ENCODE peak calls at places on chromosome 4, in seven cellular contexts. One of them, this sample, is unnamed. For H3K27me3, the result is how much of the 10 kb centered on the place peaks cover.

GRCh38 chr4:163191999-163192398 is 25.3 kb upstream of the NAF1 start:
- DNase-seq in fibroblast of lung: no peak
- DNase-seq in A673: no peak
- DNase-seq in K562: peak
- DNase-seq in mammary epithelial cell: peak
- DNase-seq in colonic mucosa: no peak
- DNase-seq in body of pancreas: no peak
- DNase-seq in this sample: no peak

GRCh38 chr4:187357045-187357643 is 633.5 kb upstream of the FAT1 start:
- DNase-seq in A673: no peak
- DNase-seq in fibroblast of lung: no peak
- DNase-seq in K562: no peak
- DNase-seq in colonic mucosa: no peak
- DNase-seq in body of pancreas: no peak
- DNase-seq in mammary epithelial cell: no peak
- DNase-seq in this sample: no peak

GRCh38 chr4:8537041-8537461 is 43.1 kb upstream of the GPR78 start:
- DNase-seq in A673: peak
- DNase-seq in mammary epithelial cell: peak
- DNase-seq in body of pancreas: peak
- DNase-seq in K562: no peak
- DNase-seq in colonic mucosa: peak
- DNase-seq in fibroblast of lung: peak
- DNase-seq in this sample: no peak

GRCh38 chr4:11428161-11428700 is 463 bp downstream of the HS3ST1 start:
- DNase-seq in body of pancreas: no peak
- DNase-seq in colonic mucosa: no peak
- DNase-seq in A673: no peak
- DNase-seq in fibroblast of lung: peak
- DNase-seq in K562: no peak
- DNase-seq in mammary epithelial cell: no peak
- DNase-seq in this sample: no peak

GRCh38 chr4:141180991-141181760 is 39.5 kb upstream of the ZNF330 start:
- DNase-seq in fibroblast of lung: no peak
- DNase-seq in mammary epithelial cell: peak
- DNase-seq in body of pancreas: no peak
- DNase-seq in K562: no peak
- DNase-seq in colonic mucosa: no peak
- DNase-seq in A673: no peak
- DNase-seq in this sample: no peak

GRCh38 chr4:19381068-19381467 is 870.6 kb upstream of the SLIT2 start:
- DNase-seq in body of pancreas: no peak
- DNase-seq in fibroblast of lung: peak
- DNase-seq in A673: no peak
- DNase-seq in colonic mucosa: no peak
- DNase-seq in mammary epithelial cell: peak
- DNase-seq in K562: no peak
- DNase-seq in this sample: peak

GRCh38 chr4:178970433-178971140 is 1528.3 kb upstream of the AGA start:
- DNase-seq in K562: no peak
- DNase-seq in body of pancreas: no peak
- DNase-seq in mammary epithelial cell: no peak
- DNase-seq in colonic mucosa: no peak
- DNase-seq in A673: no peak
- DNase-seq in fibroblast of lung: peak
- DNase-seq in this sample: no peak

GRCh38 chr4:139642364-139642763 is 23.3 kb upstream of the MGST2 start:
- DNase-seq in colonic mucosa: no peak
- DNase-seq in body of pancreas: no peak
- DNase-seq in fibroblast of lung: peak
- DNase-seq in K562: no peak
- DNase-seq in A673: no peak
- DNase-seq in mammary epithelial cell: peak
- DNase-seq in this sample: no peak

GRCh38 chr4:132346016-132346415 is 803.1 kb upstream of the PCDH10 start:
- DNase-seq in A673: no peak
- DNase-seq in colonic mucosa: no peak
- DNase-seq in body of pancreas: no peak
- DNase-seq in fibroblast of lung: no peak
- DNase-seq in mammary epithelial cell: no peak
- DNase-seq in K562: no peak
- DNase-seq in this sample: no peak

GRCh38 chr4:132344924-132345828 is 803.9 kb upstream of the PCDH10 start:
- DNase-seq in fibroblast of lung: no peak
- DNase-seq in K562: peak
- DNase-seq in mammary epithelial cell: no peak
- DNase-seq in A673: no peak
- DNase-seq in body of pancreas: no peak
- DNase-seq in colonic mucosa: no peak
- DNase-seq in this sample: no peak
- H3K4me3 ChIP-seq in fibroblast of lung: no peak
- H3K4me3 ChIP-seq in K562: peak
- H3K4me3 ChIP-seq in mammary epithelial cell: no peak
- H3K4me3 ChIP-seq in A673: no peak
- H3K4me3 ChIP-seq in body of pancreas: no peak
- H3K4me3 ChIP-seq in colonic mucosa: no peak
- H3K4me3 ChIP-seq in this sample: no peak

DNA sequence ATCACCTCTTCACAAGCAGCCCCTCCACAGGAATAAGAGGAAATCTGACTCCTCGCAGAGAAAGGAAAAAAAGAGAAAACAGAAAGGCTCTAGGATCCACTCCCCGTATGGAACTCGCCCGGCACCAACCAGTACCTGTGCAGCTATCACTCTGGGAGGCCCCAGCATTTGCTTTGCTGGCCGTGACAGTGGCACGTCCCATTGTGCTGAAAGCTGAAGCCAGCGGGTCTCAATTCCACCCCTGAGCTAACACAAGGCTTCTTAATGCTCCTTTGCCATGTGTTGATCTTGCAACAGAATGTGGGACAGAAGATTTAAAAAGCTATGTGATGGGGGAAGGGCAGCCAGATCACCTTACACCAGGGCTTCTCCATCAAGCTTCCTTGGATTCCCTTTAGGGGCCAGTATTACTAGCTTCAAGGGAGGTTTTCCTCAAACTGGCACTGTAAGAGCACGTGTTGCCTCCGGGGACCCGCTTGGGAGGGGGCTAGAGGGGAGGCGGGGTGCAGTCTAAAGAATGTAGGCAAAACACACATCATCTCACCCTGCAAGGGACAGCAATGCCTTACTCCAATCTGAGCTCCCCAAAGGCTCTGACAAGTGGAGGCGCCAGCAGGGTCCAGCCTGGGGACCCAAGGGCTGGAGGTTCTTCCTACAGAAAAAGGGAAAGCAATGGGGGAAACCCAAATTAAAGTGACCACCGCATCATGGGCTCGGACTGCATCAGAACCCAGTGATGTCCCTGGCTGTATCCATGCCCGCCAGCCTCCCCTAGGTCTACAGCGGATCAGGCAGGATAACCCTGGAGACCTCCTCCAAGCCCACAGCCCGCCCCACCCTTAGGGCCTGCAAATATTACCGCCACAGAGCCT is 1.2 kb downstream of the USP46 start:
- DNase-seq in fibroblast of lung: peak
- DNase-seq in K562: no peak
- DNase-seq in colonic mucosa: peak
- DNase-seq in A673: peak
- DNase-seq in body of pancreas: peak
- DNase-seq in mammary epithelial cell: peak
- DNase-seq in this sample: no peak
- TF ChIP-seq CTCF in fibroblast of lung: no peak
- TF ChIP-seq CTCF in K562: no peak
- TF ChIP-seq CTCF in colonic mucosa: no peak
- TF ChIP-seq CTCF in A673: no peak
- TF ChIP-seq CTCF in body of pancreas: no peak
- TF ChIP-seq CTCF in mammary epithelial cell: no peak
- TF ChIP-seq CTCF in this sample: peak

DNA sequence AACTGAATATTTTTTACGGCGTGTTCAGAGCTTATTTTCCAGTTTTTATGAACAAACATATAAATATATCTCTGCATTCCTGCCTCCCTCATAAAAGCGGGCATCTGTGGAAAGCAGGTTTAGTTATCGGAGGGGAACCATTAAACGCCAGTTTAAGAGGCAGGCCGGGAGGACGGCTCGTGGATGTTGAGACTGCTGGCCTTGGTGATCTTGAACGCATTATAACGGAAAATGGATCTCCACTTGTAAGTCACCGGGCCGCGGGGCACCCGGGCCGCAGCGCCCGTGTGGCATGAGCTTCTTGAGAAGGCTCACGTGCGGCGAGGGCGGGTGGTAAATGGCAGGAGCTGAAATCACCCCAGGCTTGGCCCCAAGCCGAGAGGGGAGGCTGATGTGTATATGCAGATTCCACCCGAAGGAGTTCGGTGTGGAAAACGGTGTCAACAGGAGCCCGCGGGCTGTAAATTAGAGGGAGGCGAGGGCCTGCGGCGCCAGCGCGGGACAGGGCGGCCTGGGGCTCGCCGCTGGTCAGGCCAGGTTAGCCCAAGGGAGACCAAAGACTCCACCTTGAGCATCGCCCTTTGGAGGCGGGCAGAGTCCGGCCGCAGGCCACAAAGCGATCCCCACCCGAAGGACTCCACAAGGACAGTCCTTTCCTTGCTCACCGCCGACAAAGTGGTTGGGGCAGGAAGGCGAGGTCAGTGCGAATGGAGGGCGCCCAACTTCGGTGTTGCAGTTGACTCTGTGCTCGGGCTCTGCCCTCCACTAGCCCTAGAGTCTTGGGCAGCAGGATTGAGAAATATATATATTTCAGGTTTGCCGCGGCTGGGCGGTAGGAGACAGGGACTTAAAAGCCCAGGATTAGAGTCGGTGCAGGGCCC is 1.3 kb upstream of the HAND2 start:
- DNase-seq in body of pancreas: no peak
- DNase-seq in A673: no peak
- DNase-seq in K562: no peak
- DNase-seq in colonic mucosa: no peak
- DNase-seq in mammary epithelial cell: no peak
- DNase-seq in fibroblast of lung: no peak
- DNase-seq in this sample: no peak
- H3K27me3 ChIP-seq in body of pancreas: under half
- H3K27me3 ChIP-seq in A673: under half
- H3K27me3 ChIP-seq in K562: under half
- H3K27me3 ChIP-seq in colonic mucosa: half or more
- H3K27me3 ChIP-seq in mammary epithelial cell: half or more
- H3K27me3 ChIP-seq in fibroblast of lung: half or more
- H3K27me3 ChIP-seq in this sample: under half

DNA sequence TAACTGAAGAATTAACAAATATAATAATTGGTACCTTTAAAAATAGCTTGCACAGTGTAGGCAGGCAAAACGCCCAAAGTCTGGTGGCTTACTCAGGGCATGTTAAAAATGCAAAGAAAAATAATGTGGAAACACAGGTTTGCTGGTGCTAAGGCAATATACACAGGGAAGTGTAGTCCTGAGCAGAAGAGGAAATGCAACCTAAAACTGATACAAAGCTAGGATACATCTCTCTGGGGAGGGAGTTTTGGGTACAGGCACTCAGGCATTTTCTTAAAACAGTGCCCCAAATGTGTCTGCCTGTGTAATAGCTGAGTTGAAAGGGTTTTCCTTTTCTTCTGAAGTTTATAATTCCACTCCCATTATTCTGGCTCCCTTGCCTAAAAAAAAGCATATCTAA is 47.4 kb downstream of the TMPRSS11E start:
- DNase-seq in A673: no peak
- DNase-seq in mammary epithelial cell: no peak
- DNase-seq in fibroblast of lung: no peak
- DNase-seq in K562: no peak
- DNase-seq in colonic mucosa: no peak
- DNase-seq in body of pancreas: no peak
- DNase-seq in this sample: no peak
- H3K4me3 ChIP-seq in A673: no peak
- H3K4me3 ChIP-seq in mammary epithelial cell: no peak
- H3K4me3 ChIP-seq in fibroblast of lung: no peak
- H3K4me3 ChIP-seq in K562: no peak
- H3K4me3 ChIP-seq in colonic mucosa: no peak
- H3K4me3 ChIP-seq in body of pancreas: no peak
- H3K4me3 ChIP-seq in this sample: no peak

GRCh38 chr4:121696140-121696640 is 590 bp downstream of the ANXA5 start:
- DNase-seq in mammary epithelial cell: peak
- DNase-seq in body of pancreas: peak
- DNase-seq in colonic mucosa: peak
- DNase-seq in K562: no peak
- DNase-seq in A673: peak
- DNase-seq in fibroblast of lung: peak
- DNase-seq in this sample: no peak
- TF ChIP-seq CTCF in mammary epithelial cell: no peak
- TF ChIP-seq CTCF in body of pancreas: peak
- TF ChIP-seq CTCF in colonic mucosa: no peak
- TF ChIP-seq CTCF in K562: no peak
- TF ChIP-seq CTCF in A673: no peak
- TF ChIP-seq CTCF in fibroblast of lung: no peak
- TF ChIP-seq CTCF in this sample: peak

GRCh38 chr4:108159845-108160244 is 8.9 kb downstream of the LEF1 start:
- DNase-seq in mammary epithelial cell: no peak
- DNase-seq in K562: no peak
- DNase-seq in body of pancreas: no peak
- DNase-seq in fibroblast of lung: no peak
- DNase-seq in A673: no peak
- DNase-seq in colonic mucosa: no peak
- DNase-seq in this sample: no peak

GRCh38 chr4:108163352-108163751 is 5.4 kb downstream of the LEF1 start:
- DNase-seq in fibroblast of lung: no peak
- DNase-seq in K562: no peak
- DNase-seq in mammary epithelial cell: no peak
- DNase-seq in A673: no peak
- DNase-seq in body of pancreas: no peak
- DNase-seq in colonic mucosa: no peak
- DNase-seq in this sample: no peak

GRCh38 chr4:108157655-108158054 is 11.1 kb downstream of the LEF1 start:
- DNase-seq in fibroblast of lung: no peak
- DNase-seq in colonic mucosa: no peak
- DNase-seq in A673: no peak
- DNase-seq in mammary epithelial cell: no peak
- DNase-seq in K562: no peak
- DNase-seq in body of pancreas: no peak
- DNase-seq in this sample: no peak

GRCh38 chr4:108156391-108156790 is 12.3 kb downstream of the LEF1 start:
- DNase-seq in mammary epithelial cell: no peak
- DNase-seq in K562: no peak
- DNase-seq in fibroblast of lung: no peak
- DNase-seq in colonic mucosa: no peak
- DNase-seq in A673: no peak
- DNase-seq in body of pancreas: no peak
- DNase-seq in this sample: no peak

DNA sequence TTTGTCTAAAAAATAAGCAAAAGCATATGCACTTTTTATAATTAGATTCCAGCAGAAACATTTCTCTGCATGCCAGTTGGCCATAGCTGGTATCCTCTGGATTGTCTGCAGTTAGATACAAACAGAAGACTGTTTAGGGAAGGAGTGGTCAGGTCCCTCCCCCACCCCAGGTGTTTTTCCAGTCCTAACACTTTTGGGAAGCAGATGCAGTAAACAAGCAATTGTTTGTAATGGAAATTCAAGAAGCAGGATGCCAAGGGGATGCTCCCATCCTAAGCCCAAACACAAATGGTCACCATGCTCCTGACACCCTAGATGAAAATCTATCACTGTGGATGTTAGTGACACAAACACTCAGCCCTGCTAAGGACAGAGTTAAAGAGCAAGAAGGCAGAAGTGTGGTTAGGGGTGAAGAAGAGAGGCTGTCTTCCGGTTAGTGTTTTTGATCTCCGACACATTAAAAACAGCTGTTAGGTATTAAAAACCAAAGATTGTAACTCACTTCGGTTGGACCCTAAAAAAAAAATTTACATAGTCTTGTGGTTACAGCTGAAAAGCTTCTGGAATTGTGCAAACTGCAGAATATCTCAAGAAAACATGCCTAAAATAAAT is 7.9 kb downstream of the LEF1 start:
- DNase-seq in colonic mucosa: no peak
- DNase-seq in A673: no peak
- DNase-seq in mammary epithelial cell: no peak
- DNase-seq in K562: no peak
- DNase-seq in fibroblast of lung: no peak
- DNase-seq in body of pancreas: no peak
- DNase-seq in this sample: no peak
- H3K27me3 ChIP-seq in colonic mucosa: under half
- H3K27me3 ChIP-seq in A673: half or more
- H3K27me3 ChIP-seq in mammary epithelial cell: under half
- H3K27me3 ChIP-seq in K562: under half
- H3K27me3 ChIP-seq in fibroblast of lung: under half
- H3K27me3 ChIP-seq in body of pancreas: under half
- H3K27me3 ChIP-seq in this sample: under half

This sample was measured in BJ.